ENCODE peak calls at places on chromosomes 12 and 14, in six cellular contexts. R, I, E, V, P and H are unnamed samples. For H3K4me1 and H3K27me3, the result is how much of the 10 kb centered on the place peaks cover.

GRCh38 chr12:48668996-48669395 is 13.0 kb downstream of the KANSL2 start:
- DNase-seq in V (no peak), E (no peak), R (no peak), P (no peak), I (no peak), H (no peak)

GRCh38 chr12:108622425-108622824 is 11.3 kb downstream of the SELPLG start:
- DNase-seq in V (no peak), I (no peak), E (no peak), P (no peak), R (no peak), H (no peak)

GRCh38 chr14:90177537-90178189 is 78.7 kb upstream of the PSMC1 start:
- DNase-seq in E (no peak), R (peak), I (no peak), P (no peak), V (peak), H (no peak)

GRCh38 chr14:34711808-34712712 is 2.3 kb downstream of the CFL2 start:
- DNase-seq in R (no peak), E (no peak), I (no peak), P (no peak), V (no peak), H (no peak)

GRCh38 chr12:108833355-108833733 is 24.0 kb downstream of the SSH1 start:
- DNase-seq in E (no peak), V (no peak), I (peak), R (peak), P (no peak), H (no peak)

GRCh38 chr12:38282886-38283285 is 33.7 kb upstream of the ALG10B start:
- DNase-seq in R (no peak), V (no peak), P (peak), E (no peak), I (no peak), H (no peak)

GRCh38 chr12:114933428-114934160 is 249.6 kb upstream of the TBX3 start:
- DNase-seq in E (no peak), R (peak), V (no peak), I (no peak), P (peak), H (no peak)

GRCh38 chr12:40959041-40959440 is 229.1 kb upstream of the PDZRN4 start:
- DNase-seq in P (no peak), V (no peak), I (no peak), E (no peak), R (peak), H (no peak)

GRCh38 chr12:131543040-131543439 is 167.8 kb upstream of the SFSWAP start:
- DNase-seq in V (no peak), E (no peak), P (no peak), I (no peak), R (no peak), H (no peak)

GRCh38 chr12:75702477-75703093 is 191.2 kb upstream of the KRR1 start:
- DNase-seq in E (no peak), P (no peak), R (no peak), V (no peak), I (no peak), H (no peak)

GRCh38 chr12:92466391-92467305 is 236.1 kb upstream of the PLEKHG7 start:
- DNase-seq in P (no peak), I (peak), V (no peak), R (peak), E (peak), H (peak)

GRCh38 chr14:104582649-104583048 is 3.1 kb downstream of the C14orf180 start:
- DNase-seq in V (peak), P (no peak), E (no peak), R (no peak), I (peak), H (no peak)

GRCh38 chr12:113113397-113113796 is 22.2 kb downstream of the RASAL1 start:
- DNase-seq in V (no peak), E (no peak), P (no peak), I (no peak), R (no peak), H (no peak)

GRCh38 chr14:103188691-103189480 is 65.6 kb downstream of the TNFAIP2 start:
- DNase-seq in E (no peak), I (peak), R (no peak), V (no peak), P (no peak), H (peak)

GRCh38 chr12:65605019-65605418 is 219.3 kb upstream of the HMGA2 start:
- DNase-seq in V (no peak), E (no peak), I (no peak), P (no peak), R (peak), H (no peak)

GRCh38 chr12:71780207-71780822 is 25.7 kb downstream of the RAB21 start:
- DNase-seq in P (no peak), R (peak), I (peak), V (peak), E (no peak), H (peak)

GRCh38 chr14:64708148-64709004 is 4.2 kb downstream of the PLEKHG3 start:
- DNase-seq in V (peak), E (peak), I (peak), P (no peak), R (peak), H (no peak)

GRCh38 chr14:53850714-53851296 is 105.8 kb downstream of the BMP4 start:
- DNase-seq in P (no peak), V (no peak), E (no peak), R (peak), I (no peak), H (no peak)

GRCh38 chr14:53855127-53855526 is 101.5 kb downstream of the BMP4 start:
- DNase-seq in R (no peak), V (no peak), I (no peak), P (no peak), E (no peak), H (no peak)

GRCh38 chr14:53848851-53849250 is 107.8 kb downstream of the BMP4 start:
- DNase-seq in R (no peak), I (no peak), P (no peak), E (no peak), V (no peak), H (no peak)

GRCh38 chr14:53849549-53849948 is 107.1 kb downstream of the BMP4 start:
- DNase-seq in R (no peak), E (no peak), I (no peak), P (no peak), V (no peak), H (no peak)

DNA sequence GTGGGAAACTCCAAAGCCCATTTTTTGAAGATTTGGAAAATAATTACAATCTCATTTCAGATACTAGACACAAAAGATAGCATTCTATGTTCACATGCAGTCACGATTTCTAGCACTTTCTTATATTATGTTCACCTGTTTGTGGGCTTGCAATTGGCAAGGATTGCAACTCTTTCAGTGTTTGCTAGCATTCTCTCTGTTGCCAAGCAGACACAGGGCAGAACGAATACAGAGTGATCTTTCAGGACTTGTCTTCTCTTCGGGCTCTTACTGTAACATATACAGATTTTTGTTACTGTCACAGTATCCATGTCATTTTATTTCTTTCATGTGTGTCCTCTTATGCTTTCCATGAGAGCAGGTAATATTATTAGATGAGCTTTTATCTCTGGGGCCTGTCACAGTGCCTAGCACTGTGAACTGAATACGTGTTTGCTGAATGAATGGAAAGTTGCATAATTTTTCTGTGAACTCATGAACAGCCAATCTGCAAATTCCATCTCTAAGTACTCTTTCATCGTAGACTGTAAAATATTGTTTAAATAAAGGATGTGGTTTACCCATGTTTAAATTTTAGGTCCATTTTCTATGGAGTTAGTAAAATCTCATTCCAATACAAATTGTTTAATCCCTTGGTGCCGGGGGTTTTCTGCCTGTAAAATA is 105.1 kb downstream of the BMP4 start:
- DNase-seq in I (no peak), E (no peak), V (no peak), R (peak), P (no peak), H (no peak)
- H3K4me3 ChIP-seq in I (no peak), E (no peak), V (no peak), R (no peak), P (no peak), H (no peak)

GRCh38 chr12:94640134-94640928 is 10.0 kb downstream of the TMCC3 start:
- DNase-seq in E (peak), P (no peak), I (no peak), V (no peak), R (peak), H (no peak)

GRCh38 chr12:94644141-94644575 is 6.2 kb downstream of the TMCC3 start:
- DNase-seq in P (peak), V (no peak), E (peak), I (no peak), R (peak), H (no peak)

GRCh38 chr12:94644622-94645021 is 5.7 kb downstream of the TMCC3 start:
- DNase-seq in I (no peak), V (no peak), P (no peak), E (no peak), R (peak), H (no peak)

GRCh38 chr12:94641283-94641682 is 9.1 kb downstream of the TMCC3 start:
- DNase-seq in E (no peak), R (no peak), I (no peak), P (no peak), V (no peak), H (no peak)

DNA sequence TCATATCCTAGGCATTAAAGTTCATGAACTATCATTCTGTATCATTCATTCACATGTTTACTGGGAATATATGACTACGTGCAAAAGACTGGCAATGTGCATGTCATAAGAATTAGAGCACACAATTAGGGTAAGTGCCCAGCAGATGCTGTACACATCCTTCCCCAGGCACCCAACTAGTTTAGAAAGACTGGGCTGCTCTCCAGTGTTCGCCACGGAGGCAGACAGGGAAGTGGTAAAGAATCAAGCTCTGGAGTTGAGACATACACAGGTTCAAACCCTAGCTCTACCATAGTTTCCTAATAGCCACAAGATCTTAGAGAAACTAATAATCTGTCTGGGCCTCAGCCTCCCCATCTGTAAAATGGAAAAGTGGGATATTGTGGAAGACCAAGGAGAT is 6.8 kb downstream of the TMCC3 start:
- DNase-seq in P (no peak), R (no peak), I (no peak), E (peak), V (no peak), H (no peak)
- H3K4me1 ChIP-seq in P (under half), R (under half), I (under half), E (under half), V (under half), H (under half)

DNA sequence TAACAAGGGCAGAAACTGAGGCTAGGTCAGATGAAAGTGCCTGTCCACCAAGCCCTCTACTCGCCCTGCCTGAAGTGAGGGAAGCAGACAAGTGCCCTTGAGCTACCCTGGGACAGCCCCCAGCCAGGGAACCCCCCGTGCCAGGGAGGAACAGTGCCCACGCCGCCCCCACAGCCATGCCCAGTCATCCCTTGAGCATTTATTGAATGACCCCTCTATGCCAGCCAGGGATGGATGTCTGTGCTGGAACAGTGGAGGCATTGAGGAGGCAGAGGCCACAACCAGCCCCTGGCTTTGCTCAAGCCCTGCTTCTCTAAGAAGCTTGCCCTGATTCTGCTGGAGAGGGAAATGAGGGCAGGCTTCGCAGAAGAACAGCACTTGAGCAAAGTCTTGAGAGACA is 3.7 kb upstream of the AQP6 start:
- DNase-seq in R (no peak), V (no peak), I (no peak), E (no peak), P (no peak), H (no peak)
- H3K27me3 ChIP-seq in R (half or more), V (under half), I (under half), E (half or more), P (under half), H (under half)

GRCh38 chr14:95525999-95526398 is 8.9 kb upstream of the GLRX5 start:
- DNase-seq in P (no peak), I (no peak), V (no peak), R (no peak), E (no peak), H (no peak)

GRCh38 chr14:95529242-95529641 is 5.6 kb upstream of the GLRX5 start:
- DNase-seq in I (no peak), E (no peak), P (no peak), R (no peak), V (no peak), H (no peak)

GRCh38 chr14:95526483-95527391 is 8.1 kb upstream of the GLRX5 start:
- DNase-seq in E (no peak), P (no peak), V (no peak), I (no peak), R (peak), H (no peak)

GRCh38 chr14:95524706-95525512 is 8.5 kb upstream of the SYNE3 start:
- DNase-seq in P (no peak), R (peak), I (no peak), V (no peak), E (no peak), H (no peak)

DNA sequence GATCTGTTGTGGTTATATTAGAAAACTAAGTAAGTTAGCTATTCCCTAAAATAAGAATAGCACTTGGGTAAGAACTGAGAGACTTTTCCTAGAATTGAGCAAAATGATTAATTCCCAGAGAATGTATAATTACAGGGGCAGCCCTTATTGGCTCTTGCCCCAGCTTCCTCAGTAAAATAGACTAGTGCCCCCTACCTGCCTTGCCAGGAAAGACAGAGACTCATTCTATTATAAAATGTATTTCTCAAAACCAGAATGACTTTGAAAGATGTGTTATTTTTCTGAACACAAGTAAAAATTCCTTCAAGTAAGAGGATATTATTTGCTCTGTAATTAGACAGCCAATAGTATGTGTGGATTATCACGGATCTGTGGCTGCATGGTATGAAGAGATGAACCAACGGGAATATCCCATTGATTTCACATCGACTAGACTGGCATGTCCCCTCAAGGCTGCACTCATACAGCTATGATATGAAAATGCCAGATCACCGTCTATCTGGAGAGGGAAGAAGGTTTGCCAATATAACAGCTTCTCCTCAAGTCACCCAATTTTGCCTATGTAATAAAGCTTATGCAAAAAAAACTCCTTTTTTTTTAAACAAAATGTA is 7.4 kb upstream of the GLRX5 start:
- DNase-seq in V (peak), E (no peak), P (no peak), R (peak), I (no peak), H (peak)
- H3K4me3 ChIP-seq in V (no peak), E (no peak), P (no peak), R (no peak), I (no peak), H (no peak)

GRCh38 chr12:32166510-32166909 is 59.9 kb downstream of the BICD1 start:
- DNase-seq in E (no peak), I (no peak), P (no peak), V (no peak), R (no peak), H (no peak)
- H3K4me1 ChIP-seq in E (under half), I (under half), P (under half), V (under half), R (under half), H (under half)

GRCh38 chr12:52699960-52700359 is 3.4 kb downstream of the KRT77 start:
- DNase-seq in V (no peak), R (no peak), I (no peak), P (no peak), E (no peak), H (no peak)
- H3K27me3 ChIP-seq in V (under half), R (under half), I (under half), P (under half), E (half or more), H (under half)

GRCh38 chr12:121129705-121130147 is 3.0 kb upstream of the P2RX7 start:
- DNase-seq in P (no peak), V (no peak), I (no peak), R (no peak), E (no peak), H (no peak)
- H3K4me3 ChIP-seq in P (no peak), V (no peak), I (no peak), R (no peak), E (no peak), H (no peak)

GRCh38 chr14:75540479-75540851 is 18.2 kb downstream of the BATF start:
- DNase-seq in E (no peak), I (no peak), V (no peak), R (no peak), P (no peak), H (no peak)

GRCh38 chr14:75537071-75537470 is 14.8 kb downstream of the BATF start:
- DNase-seq in V (no peak), R (no peak), I (no peak), E (no peak), P (no peak), H (no peak)

GRCh38 chr14:75542585-75543091 is 20.4 kb downstream of the BATF start:
- DNase-seq in E (peak), V (no peak), R (no peak), I (peak), P (no peak), H (no peak)

GRCh38 chr14:75539165-75539561 is 16.9 kb downstream of the BATF start:
- DNase-seq in I (no peak), V (no peak), R (no peak), P (no peak), E (no peak), H (no peak)

DNA sequence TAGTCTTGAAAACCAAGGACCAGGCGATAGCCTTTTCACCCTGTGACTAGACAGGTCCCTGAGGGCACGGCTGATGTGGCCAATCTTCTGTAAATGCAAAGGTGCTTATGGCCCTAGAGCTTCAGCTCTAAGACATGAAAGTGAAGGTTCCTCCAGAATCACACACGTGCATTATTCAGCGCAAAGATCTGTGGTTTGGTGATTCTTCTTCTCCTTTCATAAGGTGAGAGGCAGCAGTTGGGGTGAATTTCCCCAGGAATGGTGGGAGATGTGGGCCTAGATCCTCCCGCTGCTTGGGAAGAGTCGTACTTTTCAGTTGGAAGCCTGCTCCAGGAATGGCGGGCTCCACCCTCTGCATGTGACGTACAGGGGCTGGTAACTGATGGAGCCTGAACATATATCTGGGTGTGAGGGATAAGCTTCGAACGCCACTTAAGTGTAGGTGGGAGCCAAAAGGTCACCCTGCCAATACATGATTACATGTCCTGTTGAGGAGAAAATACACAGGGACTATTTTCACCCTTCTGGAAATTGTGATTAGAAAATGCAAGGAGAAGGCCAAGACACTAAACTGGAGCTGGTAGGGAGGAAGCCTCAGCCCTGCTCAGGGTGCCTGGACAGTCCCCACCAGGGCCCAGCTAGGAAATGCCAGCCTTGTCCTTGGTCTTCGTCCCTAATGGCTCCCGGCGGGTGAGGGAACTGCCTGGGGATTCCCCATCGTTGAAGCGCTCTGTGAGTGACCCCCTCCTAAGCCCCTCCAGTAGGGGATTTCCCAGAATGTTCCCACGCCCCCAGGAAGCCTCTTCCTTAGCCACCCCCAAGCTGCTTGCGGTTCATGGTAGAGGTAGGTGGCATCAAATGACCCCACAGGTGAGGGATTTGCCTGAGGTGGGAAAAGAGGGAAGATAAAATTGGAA is 17.6 kb downstream of the BATF start:
- DNase-seq in P (no peak), V (no peak), I (no peak), R (no peak), E (no peak), H (no peak)
- H3K4me1 ChIP-seq in P (under half), V (under half), I (under half), R (under half), E (under half), H (under half)

DNA sequence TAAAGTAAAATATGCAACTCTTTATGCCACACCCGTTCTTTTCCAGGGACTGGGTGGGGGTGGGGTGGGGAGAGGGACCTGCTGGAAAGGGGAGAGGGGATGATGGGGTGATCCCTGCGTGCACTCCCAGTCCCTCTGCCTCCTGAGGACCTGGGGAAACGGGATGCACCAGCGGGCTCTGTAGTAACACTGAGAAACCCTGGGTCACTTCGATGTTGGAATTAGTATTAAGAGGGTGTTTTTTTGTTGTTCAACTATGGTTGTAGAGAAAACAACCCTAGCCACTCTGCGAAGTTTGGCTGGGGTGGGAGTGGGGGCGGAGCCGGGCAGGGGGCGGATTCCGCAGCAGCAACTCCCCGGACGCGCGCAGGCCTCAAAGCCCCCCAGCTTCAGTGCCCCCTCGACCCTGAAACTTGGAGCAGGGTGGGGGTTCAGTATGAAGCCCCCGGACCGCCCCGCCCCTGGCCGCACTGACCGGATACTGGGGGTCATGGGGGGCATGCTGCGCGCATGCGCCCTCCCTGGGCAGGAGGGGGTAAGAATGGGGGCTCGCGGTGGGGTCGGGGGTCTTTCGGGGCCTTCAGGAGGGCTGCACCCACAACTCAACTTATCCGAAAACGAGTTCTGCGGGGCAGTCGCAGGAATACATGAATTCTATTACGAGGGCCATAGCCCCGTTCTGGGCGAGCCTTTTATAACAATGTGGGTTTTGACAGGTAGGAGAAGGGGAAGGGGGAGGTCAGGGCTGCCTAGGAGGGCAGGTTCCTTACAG is 1.3 kb upstream of the ARHGEF25 start:
- DNase-seq in V (no peak), E (no peak), R (no peak), I (no peak), P (no peak), H (no peak)
- H3K27me3 ChIP-seq in V (under half), E (half or more), R (under half), I (under half), P (under half), H (under half)